ENCODE peak calls at places on chromosomes 6 and 20, in four cellular contexts. H is HepG2, V is K562, G is GM12878. P is an unnamed sample.

GRCh38 chr6:155782739-155783459 is 327.3 kb upstream of the NOX3 start:
- DNase-seq in V (no peak), G (no peak), H (no peak), P (no peak)

GRCh38 chr6:69926745-69927144 is 60.4 kb downstream of the COL19A1 start:
- DNase-seq in V (no peak), G (no peak), H (no peak), P (no peak)

GRCh38 chr6:154638369-154638768 is 94.8 kb upstream of the SCAF8 start:
- DNase-seq in G (no peak), V (no peak), H (no peak), P (no peak)

GRCh38 chr20:51318058-51318960 is 224.2 kb downstream of the NFATC2 start:
- DNase-seq in G (no peak), V (peak; percentile 73), H (peak; percentile 47), P (peak; percentile 37)

GRCh38 chr6:111564482-111564945 is 41.2 kb downstream of the TRAF3IP2 start:
- DNase-seq in H (no peak), V (no peak), G (no peak), P (no peak)

GRCh38 chr6:159109391-159109790 is 59.8 kb upstream of the FNDC1 start:
- DNase-seq in V (no peak), G (no peak), H (no peak), P (no peak)

GRCh38 chr6:128519931-128520435 is 416 bp downstream of the PTPRK start:
- DNase-seq in H (no peak), G (no peak), V (no peak), P (no peak)

GRCh38 chr6:131949615-131949908 is 1.6 kb downstream of the CCN2 start:
- DNase-seq in V (no peak), H (no peak), G (no peak), P (no peak)

GRCh38 chr6:17583811-17584210 is 16.3 kb upstream of the FAM8A1 start:
- DNase-seq in H (no peak), V (no peak), G (no peak), P (no peak)

GRCh38 chr6:116304538-116305097 is 24.9 kb upstream of the TSPYL1 start:
- DNase-seq in V (no peak), H (no peak), G (no peak), P (no peak)

GRCh38 chr20:48586728-48587127 is 241.1 kb downstream of the PREX1 start:
- DNase-seq in V (no peak), G (no peak), H (no peak), P (no peak)

DNA sequence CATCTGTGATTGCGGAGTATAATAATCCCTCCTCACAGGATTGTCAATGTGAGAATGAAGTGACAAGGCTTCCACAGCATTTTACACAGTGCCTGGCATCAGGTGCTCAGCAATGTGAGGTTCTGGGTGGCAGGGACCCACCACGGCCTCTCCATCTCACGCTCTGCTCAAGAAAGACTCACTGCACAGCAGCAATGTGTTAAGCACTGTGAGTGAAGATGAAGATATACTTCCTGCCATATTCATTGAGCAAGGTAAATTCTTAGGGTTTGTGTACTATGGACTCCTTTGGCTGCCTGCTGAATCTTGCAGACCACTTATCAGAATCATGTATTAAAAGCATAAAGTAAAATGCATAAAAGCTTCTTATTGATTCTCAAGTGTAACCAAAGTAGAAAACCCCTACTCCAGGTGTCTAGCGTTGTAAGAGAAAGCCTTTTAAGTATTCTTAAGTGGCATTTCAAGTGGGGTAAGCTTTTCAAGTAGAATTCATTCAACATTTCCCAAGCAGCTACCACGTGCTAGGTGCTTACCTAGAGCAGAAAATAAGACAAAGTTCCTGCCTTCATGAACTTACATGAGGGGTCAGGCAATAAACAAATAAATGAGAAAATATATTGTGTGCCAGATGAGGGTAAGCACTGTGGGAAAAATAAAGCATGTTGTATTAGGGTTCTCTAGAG is 17.0 kb upstream of the MEP1A start:
- DNase-seq in H (no peak), G (no peak), V (no peak), P (no peak)
- TF ChIP-seq REST in H (no peak), G (no peak), V (no peak), P (no peak)

DNA sequence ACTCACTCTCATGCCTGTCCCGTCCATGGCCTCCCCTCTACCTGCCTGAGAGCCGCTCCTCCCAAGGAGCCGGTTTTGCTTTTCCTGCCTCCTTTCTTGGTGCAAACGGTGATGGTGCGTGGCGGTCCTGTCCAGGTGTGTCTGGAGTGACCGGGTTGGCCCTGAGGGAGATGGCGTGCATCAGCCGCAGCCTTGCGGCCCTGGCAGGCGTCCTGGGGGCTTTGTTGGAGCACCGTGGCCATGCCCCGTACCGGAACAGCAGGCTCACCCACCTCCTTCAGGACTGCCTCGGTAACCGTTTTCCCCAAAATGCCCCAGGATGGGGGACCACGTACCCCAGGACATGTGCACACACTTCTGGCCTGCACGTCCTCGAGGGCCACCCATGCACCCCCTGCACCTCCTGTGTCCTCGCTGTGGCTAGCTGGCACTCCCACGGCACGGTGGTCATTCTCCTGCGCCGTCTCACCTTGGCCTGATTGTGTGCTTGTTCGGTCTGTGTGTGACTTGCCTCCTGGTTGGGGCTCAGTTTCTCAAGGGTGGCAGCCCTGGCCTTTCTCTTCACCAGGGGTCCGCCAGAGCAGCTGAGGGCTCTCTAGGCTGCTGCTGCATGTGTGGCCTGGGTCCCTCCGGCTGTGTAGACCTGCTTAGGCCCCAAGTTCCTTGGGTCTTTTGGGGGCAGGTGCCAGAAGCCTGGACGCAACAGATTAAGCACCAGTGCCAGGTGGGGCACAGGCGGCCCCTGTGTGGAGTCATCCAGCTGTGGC is 36.4 kb downstream of the FRMD1 start:
- DNase-seq in H (no peak), G (no peak), V (no peak), P (no peak)
- TF ChIP-seq CHD4 in H (no peak), G (no peak), V (no peak), P (no peak)

GRCh38 chr6:166851426-166851825 is 104.9 kb downstream of the RNASET2 start:
- DNase-seq in H (no peak), V (no peak), G (no peak), P (no peak)

GRCh38 chr6:166850677-166851076 is 105.7 kb downstream of the RNASET2 start:
- DNase-seq in H (no peak), V (peak; percentile 85), G (no peak), P (no peak)

GRCh38 chr6:166849762-166850181 is 106.6 kb downstream of the RNASET2 start:
- DNase-seq in H (no peak), V (no peak), G (peak; percentile 65), P (no peak)

GRCh38 chr6:166853371-166854325 is 102.7 kb downstream of the RNASET2 start:
- DNase-seq in V (no peak), H (no peak), G (no peak), P (no peak)

GRCh38 chr6:166852484-166852975 is 103.8 kb downstream of the RNASET2 start:
- DNase-seq in V (no peak), H (no peak), G (no peak), P (no peak)
- TF ChIP-seq REST in V (no peak), H (no peak), G (no peak), P (no peak)

DNA sequence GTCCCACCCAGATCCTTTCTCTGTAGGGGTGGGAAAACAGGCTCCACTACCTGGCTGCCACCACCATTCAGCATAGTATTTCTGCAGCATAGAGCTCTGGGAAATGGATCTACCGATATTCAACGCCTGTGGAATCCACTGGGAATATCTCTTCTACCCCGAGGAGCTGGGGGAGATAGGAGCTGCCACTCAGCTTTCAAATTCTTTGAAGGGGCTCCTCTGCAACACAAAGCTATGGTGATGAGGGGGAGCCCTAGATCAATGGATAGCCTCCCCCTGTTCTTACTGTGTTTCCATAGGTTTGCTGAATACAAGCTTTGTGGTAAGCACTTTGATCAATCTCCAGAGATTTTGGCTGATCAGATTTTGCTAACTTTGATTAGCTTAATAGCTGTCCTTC is 12.9 kb downstream of the FAM50B start:
- DNase-seq in G (no peak), V (no peak), H (no peak), P (no peak)
- TF ChIP-seq CHD4 in G (no peak), V (no peak), H (no peak), P (no peak)

DNA sequence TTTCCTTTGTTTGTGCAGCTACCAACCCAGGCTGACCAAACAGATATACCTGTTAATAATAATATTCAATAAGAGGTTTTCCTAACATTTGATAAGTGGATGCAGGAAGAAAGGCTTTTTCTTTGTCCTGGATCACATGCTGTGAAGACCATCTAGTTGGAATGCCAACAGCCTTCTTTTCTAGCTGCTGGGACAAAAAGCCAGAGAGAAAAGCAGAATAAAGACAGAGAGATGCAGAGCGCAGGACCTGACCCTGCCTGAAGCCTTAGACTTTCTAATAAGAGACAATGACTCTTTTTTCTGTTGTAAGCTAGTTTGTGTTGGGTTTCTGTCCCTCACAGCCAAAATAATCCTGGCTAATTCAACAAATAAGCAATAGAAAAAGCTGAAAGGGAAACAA is 308.2 kb downstream of the PHF3 start:
- DNase-seq in H (no peak), G (no peak), V (no peak), P (no peak)
- TF ChIP-seq REST in H (no peak), G (no peak), V (no peak), P (no peak)

GRCh38 chr6:8182209-8182845 is 80.0 kb upstream of the EEF1E1 start:
- DNase-seq in G (no peak), V (no peak), H (no peak), P (no peak)

GRCh38 chr6:8181162-8181909 is 79.0 kb upstream of the EEF1E1 start:
- DNase-seq in H (no peak), G (no peak), V (no peak), P (no peak)

GRCh38 chr6:8183266-8183665 is 80.9 kb upstream of the EEF1E1 start:
- DNase-seq in H (no peak), V (no peak), G (no peak), P (no peak)

GRCh38 chr6:8180327-8181161 is 78.2 kb upstream of the EEF1E1 start:
- DNase-seq in V (no peak), H (no peak), G (no peak), P (no peak)

GRCh38 chr6:8182857-8183256 is 80.5 kb upstream of the EEF1E1 start:
- DNase-seq in H (no peak), V (no peak), G (no peak), P (no peak)
- TF ChIP-seq CHD4 in H (no peak), V (no peak), G (no peak), P (no peak)

GRCh38 chr6:56682580-56682979 is 39.9 kb upstream of the DST start:
- DNase-seq in H (no peak), V (no peak), G (no peak), P (no peak)

GRCh38 chr6:56685994-56686393 is 43.3 kb upstream of the DST start:
- DNase-seq in G (no peak), V (no peak), H (no peak), P (no peak)

GRCh38 chr6:56685102-56685733 is 42.5 kb upstream of the DST start:
- DNase-seq in G (no peak), H (peak; percentile 39), V (no peak), P (no peak)

GRCh38 chr6:56684342-56685101 is 41.8 kb upstream of the DST start:
- DNase-seq in V (no peak), G (no peak), H (peak; percentile 29), P (no peak)

DNA sequence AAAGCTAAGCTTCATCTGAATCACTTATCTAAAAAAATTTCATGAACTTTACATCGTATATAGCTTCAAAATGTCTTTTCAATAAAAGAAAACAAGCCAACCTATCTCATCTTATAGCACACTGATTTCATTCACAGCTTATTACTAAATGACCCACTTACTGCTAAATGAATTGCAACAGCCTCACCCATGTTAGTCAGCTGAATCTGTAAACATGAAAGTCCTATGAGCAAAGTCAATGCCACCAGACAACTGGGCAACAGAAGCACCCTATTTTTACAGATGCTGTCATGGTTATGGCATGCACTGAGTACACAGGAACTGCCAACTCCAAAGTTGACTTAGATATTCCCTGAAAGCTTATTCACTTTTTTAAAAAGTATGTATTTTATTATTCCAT is 41.2 kb upstream of the DST start:
- DNase-seq in V (no peak), H (peak; percentile 98), G (no peak), P (peak; percentile 79)
- TF ChIP-seq REST in V (no peak), H (peak; percentile 52), G (no peak), P (no peak)

P was measured in A549.